ENCODE peak calls at places on chromosome 20, in six cellular contexts. H is brain pericyte; L is pons; T is lung microvascular endothelial cell; B is NCI-H1930; C is CD4-positive, alpha-beta memory T cell. P is an unnamed sample.

GRCh38 chr20:62979876-62980373 is 26.8 kb downstream of the BHLHE23 start:
- DNase-seq in B (no peak), L (no peak), C (no peak), H (no peak), T (no peak), P (no peak)

GRCh38 chr20:32987044-32987825 is 17.0 kb downstream of the SUN5 start:
- DNase-seq in H (no peak), L (no peak), C (no peak), B (no peak), T (no peak), P (no peak)

GRCh38 chr20:16049478-16050093 is 523.7 kb downstream of the KIF16B start:
- DNase-seq in C (no peak), T (no peak), L (no peak), B (no peak), H (no peak), P (no peak)

GRCh38 chr20:36360429-36360828 is 54.3 kb downstream of the DLGAP4 start:
- DNase-seq in L (no peak), B (no peak), T (no peak), H (no peak), C (no peak), P (no peak)

GRCh38 chr20:1062334-1063015 is 55.9 kb upstream of the PSMF1 start:
- DNase-seq in C (no peak), H (no peak), L (peak), B (no peak), T (no peak), P (no peak)

GRCh38 chr20:57262244-57263126 is 4.0 kb downstream of the BMP7 start:
- DNase-seq in C (no peak), T (no peak), L (no peak), H (no peak), B (no peak), P (no peak)

GRCh38 chr20:41135187-41135887 is 2.0 kb upstream of the PLCG1 start:
- DNase-seq in H (no peak), B (peak), C (peak), T (peak), L (no peak), P (peak)

GRCh38 chr20:59574308-59574707 is 30.0 kb upstream of the PHACTR3 start:
- DNase-seq in B (no peak), T (no peak), L (no peak), H (no peak), C (no peak), P (no peak)

GRCh38 chr20:33995053-33995816 is 1.5 kb downstream of the RALY start:
- DNase-seq in C (no peak), L (peak), B (no peak), H (no peak), T (no peak), P (no peak)

GRCh38 chr20:36334281-36335075 is 28.3 kb downstream of the DLGAP4 start:
- DNase-seq in L (no peak), C (no peak), H (no peak), T (no peak), B (no peak), P (no peak)

GRCh38 chr20:13649548-13649947 is 10.8 kb upstream of the TASP1 start:
- DNase-seq in B (no peak), T (no peak), H (no peak), C (no peak), L (no peak), P (no peak)

GRCh38 chr20:51712501-51713212 is 55.5 kb downstream of the ATP9A start:
- DNase-seq in T (peak), B (no peak), C (no peak), H (no peak), L (peak), P (no peak)

GRCh38 chr20:13659288-13659687 is 20.6 kb upstream of the TASP1 start:
- DNase-seq in C (no peak), B (no peak), L (peak), H (no peak), T (no peak), P (no peak)

GRCh38 chr20:46607849-46608497 is 43.3 kb downstream of the SLC13A3 start:
- DNase-seq in B (no peak), H (no peak), L (no peak), C (no peak), T (no peak), P (no peak)

GRCh38 chr20:20465259-20465658 is 97.4 kb downstream of the INSM1 start:
- DNase-seq in C (no peak), H (no peak), T (no peak), L (peak), B (peak), P (no peak)

GRCh38 chr20:48096212-48096875 is 311.1 kb upstream of the SULF2 start:
- DNase-seq in L (no peak), T (no peak), C (no peak), B (no peak), H (no peak), P (no peak)

GRCh38 chr20:11436113-11436890 is 481.4 kb upstream of the BTBD3 start:
- DNase-seq in T (no peak), H (no peak), B (no peak), L (peak), C (no peak), P (no peak)

GRCh38 chr20:3013771-3014170 is 29.7 kb upstream of the GNRH2 start:
- DNase-seq in H (no peak), C (no peak), T (no peak), B (no peak), L (no peak), P (no peak)

GRCh38 chr20:48691523-48691922 is 136.3 kb downstream of the PREX1 start:
- DNase-seq in T (peak), C (no peak), L (peak), H (no peak), B (no peak), P (no peak)

GRCh38 chr20:4812641-4813075 is 90.9 kb downstream of the PRND start:
- DNase-seq in C (peak), H (no peak), T (no peak), B (no peak), L (no peak), P (no peak)

GRCh38 chr20:25277051-25277801 is 29.3 kb downstream of the PYGB start:
- DNase-seq in B (no peak), L (no peak), T (no peak), H (no peak), C (no peak), P (no peak)

GRCh38 chr20:63058696-63059335 is 52.1 kb upstream of the BHLHE23 start:
- DNase-seq in T (no peak), B (no peak), H (no peak), L (no peak), C (no peak), P (no peak)

GRCh38 chr20:45581702-45582101 is 2.6 kb upstream of the WFDC8 start:
- DNase-seq in C (no peak), L (no peak), T (no peak), B (no peak), H (no peak), P (no peak)

GRCh38 chr20:17848649-17849048 is 119.9 kb downstream of the SNX5 start:
- DNase-seq in L (no peak), C (no peak), H (no peak), B (no peak), T (no peak), P (peak)

GRCh38 chr20:51586005-51586440 is 43.5 kb upstream of the NFATC2 start:
- DNase-seq in H (no peak), L (no peak), T (no peak), C (no peak), B (no peak), P (no peak)

GRCh38 chr20:64116016-64116415 is 8.7 kb upstream of the NPBWR2 start:
- DNase-seq in C (no peak), L (no peak), T (no peak), H (no peak), B (no peak), P (no peak)

GRCh38 chr20:38757145-38757800 is 9.0 kb downstream of the ACTR5 start:
- DNase-seq in H (no peak), L (no peak), B (no peak), C (no peak), T (peak), P (no peak)

GRCh38 chr20:63658749-63659187 is 656 bp downstream of the RTEL1 start:
- DNase-seq in H (no peak), B (no peak), T (no peak), C (no peak), L (no peak), P (no peak)

GRCh38 chr20:52783769-52784168 is 188.4 kb upstream of the TSHZ2 start:
- DNase-seq in L (no peak), T (peak), C (peak), B (no peak), H (no peak), P (peak)

GRCh38 chr20:45010399-45010828 is 44.1 kb downstream of the STK4 start:
- DNase-seq in H (no peak), T (no peak), B (no peak), C (no peak), L (no peak), P (no peak)

GRCh38 chr20:64242003-64242796 is 13.3 kb upstream of the PCMTD2 start:
- DNase-seq in T (no peak), B (no peak), L (no peak), C (no peak), H (no peak), P (no peak)

GRCh38 chr20:2398453-2398852 is 17.8 kb downstream of the TGM6 start:
- DNase-seq in B (no peak), L (no peak), C (no peak), T (no peak), H (no peak), P (no peak)

GRCh38 chr20:38520261-38520660 is 47.6 kb downstream of the RALGAPB start:
- DNase-seq in T (no peak), C (no peak), H (no peak), L (peak), B (no peak), P (no peak)

GRCh38 chr20:39117486-39117885 is 155.3 kb downstream of the DHX35 start:
- DNase-seq in B (no peak), L (no peak), H (no peak), T (peak), C (no peak), P (no peak)

GRCh38 chr20:61885759-61886715 is 179.6 kb downstream of the TAF4 start:
- DNase-seq in C (no peak), T (no peak), H (no peak), B (no peak), L (no peak), P (no peak)

GRCh38 chr20:19783966-19784401 is 25.9 kb downstream of the RIN2 start:
- DNase-seq in L (no peak), H (no peak), T (peak), C (no peak), B (no peak), P (no peak)

GRCh38 chr20:52076164-52076563 is 115.4 kb downstream of the ZFP64 start:
- DNase-seq in C (no peak), B (no peak), L (no peak), H (peak), T (peak), P (no peak)

P was measured in Jurkat, Clone E6-1.